ENCODE peak calls at places on chromosomes 2 and 18, in nine cellular contexts. G is OCI-LY7; X is neural progenitor cell; D is CD4-positive, CD25-positive, alpha-beta regulatory T cell; A is kidney; W is stomach; S is CD4-positive, alpha-beta memory T cell; I is adipocyte; C is lower lobe of right lung. Y is an unnamed sample.
A peak's percentile ranks its signal among the peaks of the same experiment; 100 is the strongest.

GRCh38 chr2:240840435-240841060 is 20.5 kb upstream of the KIF1A start:
- DNase-seq in I (peak; percentile 87), X (peak; percentile 81), G (peak; percentile 22), D (peak; percentile 18), C (no peak), W (peak; percentile 60), S (no peak), A (peak; percentile 74), Y (no peak)

GRCh38 chr2:47631840-47632398 is 151.0 kb upstream of the MSH6 start:
- DNase-seq in W (peak; percentile 56), D (no peak), S (no peak), G (no peak), A (peak; percentile 81), C (no peak), X (no peak), I (peak; percentile 77), Y (no peak)

GRCh38 chr18:58231930-58232329 is 187.9 kb downstream of the NEDD4L start:
- DNase-seq in G (no peak), I (no peak), X (no peak), D (no peak), C (no peak), S (no peak), W (peak; percentile 46), A (no peak), Y (no peak)

GRCh38 chr18:8681196-8681595 is 24.2 kb upstream of the MTCL1 start:
- DNase-seq in I (no peak), D (peak; percentile 4), W (no peak), G (no peak), C (no peak), S (no peak), A (no peak), X (no peak), Y (no peak)

GRCh38 chr2:219581346-219581745 is 9.2 kb downstream of the INHA start:
- DNase-seq in D (no peak), A (no peak), S (no peak), C (no peak), X (no peak), I (no peak), W (no peak), G (no peak), Y (no peak)

GRCh38 chr2:54772110-54772509 is 48.6 kb downstream of the EML6 start:
- DNase-seq in X (no peak), G (no peak), C (no peak), I (peak; percentile 16), W (no peak), D (no peak), S (no peak), A (no peak), Y (no peak)

GRCh38 chr18:48713302-48713701 is 174.5 kb downstream of the CTIF start:
- DNase-seq in X (no peak), S (no peak), D (no peak), W (no peak), G (no peak), C (no peak), A (peak; percentile 87), I (no peak), Y (no peak)

GRCh38 chr2:30662268-30663131 is 144.7 kb downstream of the CAPN13 start:
- DNase-seq in S (no peak), X (no peak), G (no peak), D (no peak), C (no peak), I (no peak), A (no peak), W (no peak), Y (no peak)

GRCh38 chr18:22466608-22467390 is 49.1 kb upstream of the CTAGE1 start:
- DNase-seq in A (no peak), X (no peak), D (no peak), G (no peak), I (peak; percentile 74), C (no peak), S (no peak), W (no peak), Y (no peak)

DNA sequence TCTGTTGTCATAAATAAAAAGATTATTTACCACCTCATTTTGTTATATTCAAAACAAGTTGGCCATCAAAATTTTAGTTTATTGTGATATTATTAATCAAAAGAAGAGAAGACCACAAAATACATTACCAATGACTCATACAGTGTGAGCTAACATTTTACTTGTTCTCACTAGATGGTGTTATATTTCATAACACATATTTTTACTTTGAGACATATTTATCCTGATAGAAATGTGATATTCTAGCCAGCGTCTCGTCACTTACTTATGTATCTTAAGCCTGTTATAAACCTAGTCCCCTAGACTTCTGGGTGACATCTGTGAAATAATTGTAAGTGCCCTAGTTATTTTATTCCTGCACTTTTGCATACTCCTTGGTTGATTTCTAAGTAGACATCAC is 263.2 kb downstream of the CDH7 start:
- DNase-seq in A (no peak), W (no peak), G (no peak), I (no peak), S (no peak), C (no peak), D (no peak), X (no peak), Y (no peak)
- H3K9me3 ChIP-seq in A (no peaks in the 10 kb centered on the region), W (no peaks in the 10 kb centered on the region), G (no peaks in the 10 kb centered on the region), I (no peaks in the 10 kb centered on the region), S (peaks cover 3% of the 10 kb centered on the region), C (no peaks in the 10 kb centered on the region), D (peaks cover 9% of the 10 kb centered on the region), X (no peaks in the 10 kb centered on the region), Y (no peaks in the 10 kb centered on the region)

DNA sequence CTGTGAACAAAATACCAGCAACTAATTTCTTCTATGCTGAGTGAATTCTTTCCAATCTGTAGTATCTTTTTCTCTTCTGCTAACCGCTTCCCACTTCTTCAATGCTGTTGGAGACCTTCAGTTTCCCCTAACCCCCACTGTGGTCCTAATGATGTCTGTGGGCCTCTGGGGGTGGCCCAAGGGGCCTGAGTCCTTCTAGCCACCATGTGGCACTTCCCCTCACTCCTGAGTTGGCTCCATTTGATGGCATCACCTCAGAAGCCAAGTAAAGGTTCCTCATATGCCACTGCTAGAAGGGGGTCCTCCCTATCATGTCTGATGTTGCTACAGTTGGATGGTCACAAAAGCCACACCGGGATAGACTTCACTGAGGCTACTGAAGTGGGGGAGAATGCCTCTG is 37.5 kb downstream of the ARHGAP25 start:
- DNase-seq in G (no peak), A (no peak), C (no peak), S (no peak), I (no peak), D (no peak), X (no peak), W (no peak), Y (no peak)
- H3K9me3 ChIP-seq in G (no peaks in the 10 kb centered on the region), A (no peaks in the 10 kb centered on the region), C (no peaks in the 10 kb centered on the region), S (no peaks in the 10 kb centered on the region), I (no peaks in the 10 kb centered on the region), D (no peaks in the 10 kb centered on the region), X (no peaks in the 10 kb centered on the region), W (no peaks in the 10 kb centered on the region), Y (no peaks in the 10 kb centered on the region)

GRCh38 chr18:66728951-66729350 is 125.1 kb upstream of the CDH19 start:
- DNase-seq in C (no peak), W (no peak), A (no peak), I (no peak), S (no peak), D (no peak), G (no peak), X (no peak), Y (no peak)
- H3K9me3 ChIP-seq in C (no peaks in the 10 kb centered on the region), W (no peaks in the 10 kb centered on the region), A (no peaks in the 10 kb centered on the region), I (no peaks in the 10 kb centered on the region), S (no peaks in the 10 kb centered on the region), D (no peaks in the 10 kb centered on the region), G (no peaks in the 10 kb centered on the region), X (no peaks in the 10 kb centered on the region), Y (no peaks in the 10 kb centered on the region)

DNA sequence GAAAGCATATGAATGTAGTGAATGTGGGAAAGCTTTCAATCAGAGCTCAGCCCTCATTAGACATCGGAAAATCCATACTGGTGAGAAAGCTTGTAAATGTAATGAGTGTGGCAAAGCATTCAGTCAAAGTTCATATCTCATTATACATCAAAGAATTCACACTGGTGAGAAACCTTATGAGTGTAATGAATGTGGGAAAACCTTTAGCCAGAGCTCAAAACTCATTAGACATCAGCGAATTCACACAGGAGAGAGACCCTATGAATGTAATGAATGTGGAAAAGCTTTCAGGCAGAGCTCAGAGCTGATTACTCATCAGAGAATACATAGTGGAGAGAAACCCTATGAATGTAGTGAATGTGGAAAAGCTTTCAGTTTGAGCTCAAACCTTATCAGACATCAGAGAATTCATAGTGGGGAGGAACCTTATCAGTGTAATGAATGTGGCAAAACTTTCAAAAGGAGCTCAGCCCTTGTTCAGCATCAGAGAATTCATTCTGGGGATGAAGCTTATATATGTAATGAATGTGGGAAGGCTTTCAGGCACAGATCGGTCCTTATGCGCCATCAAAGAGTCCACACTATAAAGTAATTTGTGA is 5.0 kb downstream of the ZNF397 start:
- DNase-seq in D (no peak), W (no peak), C (no peak), G (no peak), X (no peak), S (no peak), A (no peak), I (no peak), Y (no peak)
- H3K9me3 ChIP-seq in D (peaks cover 23% of the 10 kb centered on the region), W (no peaks in the 10 kb centered on the region), C (no peaks in the 10 kb centered on the region), G (peaks cover 18% of the 10 kb centered on the region), X (no peaks in the 10 kb centered on the region), S (no peaks in the 10 kb centered on the region), A (peaks cover 12% of the 10 kb centered on the region), I (peaks cover 80% of the 10 kb centered on the region), Y (no peaks in the 10 kb centered on the region)

DNA sequence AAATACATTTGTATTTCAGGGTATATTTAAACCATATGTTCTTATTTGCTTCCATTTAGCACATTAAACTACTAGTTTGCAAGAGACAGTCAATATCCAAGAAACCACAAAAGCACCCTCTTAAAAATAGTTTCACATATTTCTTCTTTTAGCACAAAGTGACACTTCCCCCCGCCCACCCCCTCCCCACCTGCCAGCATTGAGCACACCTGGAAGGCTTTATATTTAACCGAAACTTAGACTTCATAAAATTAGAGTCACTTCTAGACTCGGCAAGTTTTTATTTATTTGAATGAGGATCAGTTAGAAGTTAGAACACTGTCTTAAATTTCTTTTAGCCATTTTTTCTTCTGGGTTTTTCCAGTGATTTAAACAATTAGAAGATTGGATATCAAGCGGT is 355.9 kb upstream of the FIGN start:
- DNase-seq in C (no peak), S (no peak), A (no peak), W (no peak), X (no peak), D (no peak), G (peak; percentile 8), I (no peak), Y (no peak)
- H3K9me3 ChIP-seq in C (no peaks in the 10 kb centered on the region), S (no peaks in the 10 kb centered on the region), A (no peaks in the 10 kb centered on the region), W (no peaks in the 10 kb centered on the region), X (no peaks in the 10 kb centered on the region), D (no peaks in the 10 kb centered on the region), G (no peaks in the 10 kb centered on the region), I (peaks cover 5% of the 10 kb centered on the region), Y (no peaks in the 10 kb centered on the region)